ENCODE peak calls at places on chromosome 17, in ten cellular contexts. W, M, K, E, F, O, T, U, C and H are unnamed samples.

GRCh38 chr17:80998388-80999223 is 7.0 kb downstream of the CHMP6 start:
- DNase-seq in W (no peak), M (no peak), K (no peak), E (no peak), F (no peak), O (no peak), T (no peak), U (no peak), C (no peak), H (no peak)

GRCh38 chr17:77246110-77247047 is 105.6 kb downstream of the SEC14L1 start:
- DNase-seq in W (no peak), M (no peak), K (no peak), E (no peak), F (no peak), O (no peak), T (no peak), U (no peak), C (no peak), H (no peak)

GRCh38 chr17:58643147-58643546 is 48.7 kb downstream of the TEX14 start:
- DNase-seq in W (no peak), M (no peak), K (no peak), E (no peak), F (no peak), O (no peak), T (no peak), U (peak), C (peak), H (no peak)

GRCh38 chr17:57892820-57893595 is 43.2 kb upstream of the MRPS23 start:
- DNase-seq in W (peak), M (peak), K (peak), E (no peak), F (peak), O (peak), T (no peak), U (peak), C (peak), H (no peak)

GRCh38 chr17:43767053-43767712 is 8.6 kb upstream of the SOST start:
- DNase-seq in W (no peak), M (no peak), K (no peak), E (no peak), F (no peak), O (no peak), T (no peak), U (no peak), C (no peak), H (no peak)

GRCh38 chr17:17466511-17466910 is 10.3 kb upstream of the MED9 start:
- DNase-seq in W (no peak), M (no peak), K (no peak), E (no peak), F (no peak), O (no peak), T (no peak), U (no peak), C (no peak), H (no peak)

GRCh38 chr17:13702266-13702665 is 100.5 kb upstream of the HS3ST3A1 start:
- DNase-seq in W (no peak), M (no peak), K (no peak), E (no peak), F (no peak), O (no peak), T (no peak), U (peak), C (peak), H (no peak)

GRCh38 chr17:14545156-14545906 is 244.4 kb downstream of the HS3ST3B1 start:
- DNase-seq in W (peak), M (no peak), K (no peak), E (no peak), F (no peak), O (no peak), T (no peak), U (no peak), C (no peak), H (no peak)

GRCh38 chr17:14903810-14904209 is 361.3 kb downstream of the PMP22 start:
- DNase-seq in W (no peak), M (no peak), K (no peak), E (no peak), F (no peak), O (no peak), T (no peak), U (peak), C (peak), H (no peak)

GRCh38 chr17:79081571-79082276 is 7.1 kb downstream of the ENGASE start:
- DNase-seq in W (no peak), M (no peak), K (no peak), E (no peak), F (no peak), O (no peak), T (no peak), U (no peak), C (no peak), H (no peak)